ENCODE peak calls at places on chromosomes 6 and 20, in four cellular contexts. H is upper lobe of left lung, Z is GM12878, N is K562. F is an unnamed sample.

GRCh38 chr20:40393161-40393560 is 295.9 kb downstream of the MAFB start:
- ATAC-seq in H (no peak), Z (no peak), N (no peak), F (no peak)

GRCh38 chr6:155247618-155248017 is 16.2 kb upstream of the CLDN20 start:
- ATAC-seq in N (no peak), Z (no peak), H (peak), F (no peak)

GRCh38 chr20:3135507-3136070 is 24.1 kb downstream of the FASTKD5 start:
- ATAC-seq in N (no peak), Z (no peak), H (no peak), F (no peak)

GRCh38 chr20:62876826-62877728 is 15.5 kb upstream of the TCFL5 start:
- ATAC-seq in N (no peak), Z (peak), H (peak), F (peak)

GRCh38 chr6:64497634-64498033 is 862.0 kb downstream of the PHF3 start:
- ATAC-seq in Z (no peak), H (no peak), N (no peak), F (no peak)

GRCh38 chr6:134589512-134589911 is 271.6 kb upstream of the SGK1 start:
- ATAC-seq in Z (no peak), H (no peak), N (no peak), F (no peak)

GRCh38 chr6:141470810-141471209 is 661.9 kb upstream of the GJE1 start:
- ATAC-seq in N (no peak), H (no peak), Z (no peak), F (no peak)

GRCh38 chr6:75217203-75217602 is 11.3 kb upstream of the COL12A1 start:
- ATAC-seq in H (no peak), N (no peak), Z (peak), F (peak)

GRCh38 chr20:62581308-62581707 is 61.0 kb upstream of the SLCO4A1 start:
- ATAC-seq in H (no peak), Z (no peak), N (no peak), F (no peak)

GRCh38 chr6:41442800-41443501 is 103.2 kb upstream of the FOXP4 start:
- ATAC-seq in N (peak), H (peak), Z (no peak), F (peak)

GRCh38 chr6:35317483-35318199 is 20.0 kb downstream of the DEF6 start:
- ATAC-seq in H (peak), Z (no peak), N (no peak), F (peak)

GRCh38 chr20:47008842-47009518 is 114.3 kb downstream of the EYA2 start:
- ATAC-seq in N (no peak), H (no peak), Z (no peak), F (no peak)

GRCh38 chr6:170345662-170346061 is 39.1 kb downstream of the FAM120B start:
- ATAC-seq in N (no peak), H (no peak), Z (no peak), F (no peak)

GRCh38 chr20:37807491-37807890 is 95.4 kb upstream of the VSTM2L start:
- ATAC-seq in N (no peak), Z (no peak), H (no peak), F (no peak)

GRCh38 chr20:37807901-37808751 is 94.8 kb upstream of the VSTM2L start:
- ATAC-seq in H (no peak), N (no peak), Z (no peak), F (no peak)

GRCh38 chr20:37803476-37804307 is 99.2 kb upstream of the VSTM2L start:
- ATAC-seq in Z (peak), N (no peak), H (no peak), F (no peak)

GRCh38 chr20:37801921-37802320 is 101.0 kb upstream of the VSTM2L start:
- ATAC-seq in N (no peak), H (no peak), Z (no peak), F (no peak)

DNA sequence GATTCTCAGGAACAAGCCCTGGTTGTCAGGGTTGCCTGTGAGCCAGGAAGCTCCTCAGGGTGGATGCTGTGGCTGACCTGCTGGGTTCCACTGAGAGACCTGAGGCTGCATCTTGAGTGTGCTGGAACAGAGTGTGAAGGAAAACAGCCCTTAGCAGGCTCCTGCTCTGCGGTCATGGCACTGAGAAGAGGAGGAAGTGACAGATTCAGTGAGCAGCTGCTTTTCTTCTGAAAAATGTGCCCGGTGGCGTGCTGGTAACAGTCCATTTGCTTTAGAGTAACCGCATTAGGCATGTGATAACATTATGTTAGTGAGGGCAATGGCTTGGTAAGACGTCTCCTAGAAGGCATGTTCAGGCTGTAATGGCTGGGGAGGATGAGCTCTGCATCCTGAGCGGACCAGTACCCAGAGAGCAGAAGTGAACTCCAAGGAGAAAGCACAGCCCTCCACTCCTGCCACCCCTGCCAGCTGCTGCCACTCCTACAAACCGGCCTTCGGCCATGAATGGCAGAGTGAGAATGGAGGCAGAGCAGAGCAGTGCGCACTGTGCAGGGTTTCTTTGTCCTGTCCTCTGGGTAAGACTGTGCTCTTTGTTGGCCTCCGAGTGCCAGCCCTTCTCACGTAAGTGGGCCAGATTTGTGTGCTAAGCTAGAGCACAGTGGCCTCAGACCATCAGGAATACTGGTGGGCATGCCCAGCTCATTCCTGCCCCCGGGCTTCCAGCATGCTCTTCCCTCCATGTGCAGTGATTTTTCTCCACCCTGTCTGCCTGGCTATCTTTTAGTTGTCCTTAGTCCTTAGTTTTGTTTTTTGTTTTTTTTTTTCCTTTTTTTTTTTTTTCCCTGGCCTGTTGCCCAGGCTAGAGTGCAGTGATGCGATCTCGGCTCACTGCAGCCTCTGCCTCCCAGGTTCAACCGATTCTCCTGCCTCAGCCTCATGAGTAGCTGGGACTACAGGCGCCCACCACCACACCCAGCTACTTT is 98.1 kb upstream of the VSTM2L start:
- ATAC-seq in Z (peak), N (no peak), H (peak), F (peak)
- TF ChIP-seq POLR2AphosphoS5 in Z (no peak), N (no peak), H (no peak), F (no peak)

DNA sequence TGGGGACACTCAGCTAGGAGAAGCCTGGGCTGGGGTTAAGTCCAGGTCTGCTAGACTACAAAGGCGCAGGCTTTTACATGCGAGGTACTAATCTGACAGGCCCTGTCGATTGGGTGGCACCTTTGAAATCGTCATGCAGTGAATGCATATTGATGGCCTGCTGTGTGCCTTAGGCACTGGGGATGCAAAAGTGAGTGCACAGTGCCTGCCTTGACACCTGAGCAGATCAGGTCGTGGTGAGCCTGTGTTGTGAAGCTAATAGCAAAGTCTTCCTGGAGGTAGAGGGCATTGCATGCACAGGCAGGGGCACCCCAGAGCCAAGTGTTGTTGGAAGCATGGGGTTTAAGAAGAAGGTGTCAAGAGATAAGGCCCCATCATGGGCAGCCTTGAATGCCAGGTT is 16.9 kb downstream of the LRRC1 start:
- ATAC-seq in Z (peak), N (no peak), H (no peak), F (no peak)
- H3K27ac ChIP-seq in Z (no peak), N (no peak), H (no peak), F (no peak)

GRCh38 chr20:543369-544152 is at the start of gene CSNK2A1:
- ATAC-seq in N (peak), H (peak), Z (peak), F (peak)
- TF ChIP-seq EP300 in N (no peak), H (no peak), Z (no peak), F (no peak)

GRCh38 chr20:44714701-44715494 is at the start of gene CCN5:
- ATAC-seq in N (peak), H (peak), Z (no peak), F (peak)
- TF ChIP-seq POLR2AphosphoS5 in N (no peak), H (no peak), Z (no peak), F (no peak)

GRCh38 chr6:66599541-66599940 is 892.5 kb upstream of the EYS start:
- ATAC-seq in N (no peak), H (no peak), Z (no peak), F (no peak)
- H3K27ac ChIP-seq in N (no peak), H (no peak), Z (no peak), F (no peak)

DNA sequence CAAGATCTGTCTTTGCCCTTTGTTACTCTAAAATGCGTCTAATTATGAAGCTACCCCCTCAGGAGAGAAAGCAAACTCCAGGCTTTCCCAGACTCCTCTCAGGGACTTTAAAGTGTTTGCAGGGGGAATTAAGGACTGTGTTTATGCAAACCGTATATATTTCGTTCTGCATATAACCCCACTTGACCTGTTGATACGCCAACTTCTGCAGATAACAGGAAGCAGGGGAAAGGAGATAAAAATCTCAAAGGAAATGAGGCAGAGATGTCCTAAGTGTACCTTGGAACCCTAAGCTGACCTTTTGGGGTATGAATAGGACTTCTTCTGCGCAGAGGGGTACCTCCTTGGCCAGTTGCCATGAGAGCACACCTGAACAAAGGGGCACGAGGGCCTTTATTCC is 8.1 kb downstream of the SYCP2L start:
- ATAC-seq in H (no peak), N (no peak), Z (no peak), F (no peak)
- TF ChIP-seq EP300 in H (no peak), N (no peak), Z (no peak), F (no peak)

GRCh38 chr6:111573892-111574800 is 31.5 kb downstream of the TRAF3IP2 start:
- ATAC-seq in Z (no peak), H (peak), N (no peak), F (peak)
- TF ChIP-seq POLR2AphosphoS5 in Z (no peak), H (no peak), N (no peak), F (peak)

GRCh38 chr6:106468935-106469334 is 108.4 kb downstream of the CRYBG1 start:
- ATAC-seq in N (no peak), H (no peak), Z (no peak), F (no peak)

GRCh38 chr6:106473807-106474206 is 113.3 kb downstream of the CRYBG1 start:
- ATAC-seq in Z (no peak), N (no peak), H (no peak), F (no peak)

GRCh38 chr6:106469882-106470281 is 109.4 kb downstream of the CRYBG1 start:
- ATAC-seq in H (no peak), Z (no peak), N (no peak), F (no peak)

GRCh38 chr6:106470316-106470715 is 109.8 kb downstream of the CRYBG1 start:
- ATAC-seq in N (no peak), Z (no peak), H (no peak), F (no peak)

DNA sequence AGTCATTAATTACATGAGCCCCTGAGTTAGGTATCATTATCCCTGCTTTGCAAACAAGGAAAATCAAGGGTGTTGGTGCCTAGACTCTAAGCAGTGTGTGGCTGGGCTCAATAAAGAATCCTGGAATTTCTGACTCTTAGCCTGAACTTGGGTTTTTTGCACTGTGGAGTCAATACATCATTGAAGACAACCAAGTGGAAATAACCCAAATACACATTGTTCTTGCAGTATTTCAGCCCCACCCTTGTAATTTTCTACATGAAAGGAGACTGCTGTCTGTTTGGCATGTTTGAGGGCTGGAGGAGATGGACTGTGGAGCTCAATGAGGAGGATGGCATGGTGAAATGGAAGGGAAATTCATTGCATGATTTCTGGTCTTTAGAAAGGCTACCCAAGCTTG is 110.3 kb downstream of the CRYBG1 start:
- ATAC-seq in H (no peak), Z (no peak), N (no peak), F (no peak)
- H3K27ac ChIP-seq in H (no peak), Z (no peak), N (no peak), F (no peak)

F was measured in gastroesophageal sphincter.